ENCODE peak calls at places on chromosomes 12 and 14, in four cellular contexts. J is lung, Y is fibroblast of mammary gland, P is pancreas. L is an unnamed sample.

GRCh38 chr14:57326253-57326652 is 57.5 kb downstream of the AP5M1 start:
- DNase-seq in J (no peak), Y (no peak), P (no peak), L (no peak)

GRCh38 chr14:30656190-30656632 is 34.1 kb downstream of the SCFD1 start:
- DNase-seq in J (no peak), Y (peak), P (no peak), L (peak)

GRCh38 chr12:8491848-8492530 is 21.3 kb upstream of the CLEC4D start:
- DNase-seq in J (no peak), Y (no peak), P (no peak), L (no peak)

GRCh38 chr12:42696424-42697149 is 107.0 kb upstream of the PRICKLE1 start:
- DNase-seq in J (peak), Y (peak), P (peak), L (no peak)

GRCh38 chr12:90801776-90802175 is 153.2 kb downstream of the CCER1 start:
- DNase-seq in J (no peak), Y (peak), P (no peak), L (no peak)

GRCh38 chr12:53036802-53037201 is 13.1 kb upstream of the TNS2 start:
- DNase-seq in J (no peak), Y (no peak), P (no peak), L (no peak)

GRCh38 chr14:98564541-98564940 is 707.5 kb downstream of the BCL11B start:
- DNase-seq in J (no peak), Y (no peak), P (no peak), L (no peak)

GRCh38 chr14:95156765-95157194 is 549 bp downstream of the DICER1 start:
- DNase-seq in J (peak), Y (peak), P (peak), L (no peak)

GRCh38 chr12:62785941-62786559 is 148.9 kb downstream of the PPM1H start:
- DNase-seq in J (peak), Y (peak), P (no peak), L (no peak)

GRCh38 chr12:41264281-41264680 is 76.2 kb downstream of the PDZRN4 start:
- DNase-seq in J (no peak), Y (peak), P (no peak), L (peak)

GRCh38 chr12:56601503-56601902 is 28.6 kb downstream of the BAZ2A start:
- DNase-seq in J (no peak), Y (no peak), P (no peak), L (no peak)

GRCh38 chr12:25852792-25853191 is 105.7 kb upstream of the RASSF8 start:
- DNase-seq in J (no peak), Y (peak), P (no peak), L (no peak)

DNA sequence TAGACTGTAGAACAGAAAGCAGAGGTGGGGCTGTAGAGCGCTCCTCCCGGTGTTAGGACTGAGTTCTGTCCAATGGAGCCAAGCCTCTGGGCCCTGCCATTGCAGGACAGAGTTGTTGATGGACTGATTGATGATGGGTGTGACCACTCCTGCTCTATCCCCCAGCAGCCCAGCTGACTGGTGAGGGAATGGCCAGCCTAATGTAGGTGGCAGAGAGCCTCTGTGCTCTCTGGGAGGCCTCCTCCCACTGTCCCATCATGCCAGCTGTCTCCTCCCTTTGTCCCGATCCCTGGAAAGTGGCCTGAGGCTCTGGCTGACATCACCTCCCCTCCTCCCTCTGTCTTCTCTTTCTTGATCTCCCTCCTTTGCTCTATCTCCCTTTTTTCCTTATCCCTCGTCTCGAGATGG is 804 bp downstream of the EFS start:
- DNase-seq in J (no peak), Y (no peak), P (no peak), L (no peak)
- H3K4me3 ChIP-seq in J (peak), Y (peak), P (no peak), L (no peak)

DNA sequence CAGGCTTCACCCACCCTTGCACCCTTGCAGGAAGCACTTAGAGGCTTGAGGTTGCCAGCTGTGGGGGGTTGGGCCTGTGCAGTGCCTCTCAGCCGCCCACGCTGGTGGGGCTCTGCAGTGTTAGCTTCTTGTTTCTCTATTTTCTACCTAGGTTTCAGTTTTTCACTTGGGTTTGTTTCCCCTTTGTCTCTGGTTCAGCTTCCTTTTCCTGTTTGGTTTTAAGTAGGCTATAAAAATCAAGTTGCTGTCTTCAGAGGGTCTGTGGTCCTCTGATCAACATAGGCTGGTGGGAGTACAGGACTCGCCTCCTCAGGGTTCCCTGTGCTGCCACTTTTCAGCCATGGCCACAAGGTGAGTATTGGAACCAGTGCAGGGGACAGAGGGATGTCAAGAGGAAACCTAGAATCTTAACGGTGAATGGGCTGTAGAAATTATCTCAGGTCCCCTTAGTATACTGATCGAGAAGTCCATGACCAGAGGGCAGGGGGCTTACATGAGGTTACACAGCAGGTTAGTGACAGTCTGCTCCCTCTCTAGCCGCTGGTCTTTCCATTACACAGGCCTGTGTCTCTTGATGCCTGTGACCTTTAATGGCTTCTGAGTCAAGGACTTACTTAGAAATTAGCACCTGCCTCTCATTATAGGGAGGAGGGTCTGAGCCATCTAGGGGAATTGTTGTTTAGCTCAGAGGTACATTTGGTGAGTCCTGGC is at the start of gene EVL:
- DNase-seq in J (no peak), Y (no peak), P (no peak), L (peak)
- H3K4me3 ChIP-seq in J (no peak), Y (no peak), P (no peak), L (peak)

DNA sequence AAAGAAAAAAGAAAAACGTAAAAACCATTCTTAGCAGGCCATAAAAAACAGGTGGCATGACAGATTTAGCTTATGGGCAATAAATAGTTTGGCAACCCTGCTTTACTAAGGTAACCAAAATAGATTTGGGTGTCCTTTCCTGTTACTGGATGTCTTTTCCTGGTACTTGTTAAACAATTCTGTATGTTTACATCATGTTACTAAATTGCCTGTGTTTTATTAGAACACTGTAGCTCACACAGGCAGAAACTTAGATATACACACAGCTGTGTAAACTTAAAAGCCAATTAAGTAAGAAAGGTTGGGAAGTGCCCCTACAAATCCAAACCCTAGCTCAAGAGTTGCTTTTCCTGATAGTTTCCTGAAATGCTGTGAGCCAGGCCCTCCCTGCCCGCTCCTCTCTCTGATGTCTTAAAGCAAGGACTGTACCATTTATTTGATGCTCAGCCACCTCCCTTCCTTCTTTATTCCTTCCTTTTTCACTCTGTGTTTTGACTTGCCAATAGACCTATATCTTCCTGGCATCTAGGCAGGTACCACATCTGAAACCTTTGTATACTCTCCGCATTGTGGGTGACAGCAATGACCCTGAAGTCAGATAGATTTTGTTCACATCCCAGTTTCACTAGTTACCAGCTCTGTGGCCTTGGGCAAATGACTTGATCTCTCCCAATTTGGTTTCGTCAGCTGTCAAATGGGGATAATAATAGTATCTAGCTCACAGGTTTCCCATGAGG is 3.7 kb upstream of the CAMKK2 start:
- DNase-seq in J (no peak), Y (no peak), P (no peak), L (no peak)
- H3K4me3 ChIP-seq in J (no peak), Y (no peak), P (no peak), L (no peak)

GRCh38 chr14:93566065-93566693 is 135.4 kb downstream of the UNC79 start:
- DNase-seq in J (no peak), Y (no peak), P (no peak), L (no peak)

GRCh38 chr14:93564918-93565317 is 134.2 kb downstream of the UNC79 start:
- DNase-seq in J (no peak), Y (no peak), P (no peak), L (no peak)
- H3K4me3 ChIP-seq in J (no peak), Y (no peak), P (no peak), L (no peak)

DNA sequence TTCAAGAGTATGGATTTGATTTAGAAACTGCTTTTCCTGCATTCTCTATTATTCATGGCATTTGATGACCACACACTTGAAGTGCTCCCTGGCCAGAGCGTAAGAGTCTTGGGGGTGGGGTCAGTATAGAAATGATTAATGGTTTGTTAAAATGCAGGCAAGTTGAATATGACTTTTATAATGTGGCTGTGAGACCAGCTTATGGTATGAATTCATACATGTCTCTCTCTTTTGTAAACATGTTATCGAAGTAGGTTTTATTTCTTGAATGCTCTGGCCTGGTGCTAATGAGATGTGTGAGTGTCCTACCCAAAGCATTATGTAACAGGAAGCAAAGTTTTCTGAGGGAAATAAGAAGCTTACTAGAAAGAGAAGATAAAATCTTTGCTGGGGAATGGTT is 289.6 kb downstream of the RAD51B start:
- DNase-seq in J (no peak), Y (peak), P (no peak), L (no peak)
- H3K4me3 ChIP-seq in J (no peak), Y (no peak), P (no peak), L (no peak)

DNA sequence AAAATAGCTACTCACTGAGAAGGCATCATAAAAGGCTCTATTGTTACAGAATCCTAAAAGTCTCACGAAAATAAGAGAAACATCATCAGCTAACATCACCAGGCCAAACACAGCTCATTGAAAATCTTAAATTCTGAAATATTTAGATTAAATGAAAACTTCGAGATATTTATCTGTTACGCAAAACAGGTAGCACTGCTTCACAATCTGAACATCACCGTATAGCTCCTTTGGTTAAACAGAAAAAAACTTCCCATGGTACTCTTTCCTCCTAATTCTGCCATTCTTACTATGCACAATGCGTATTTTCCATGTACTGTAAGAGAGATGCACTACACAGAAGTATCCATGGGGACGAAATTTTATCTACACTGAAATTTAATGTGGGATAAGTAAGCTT is 2.1 kb downstream of the SGPP1 start:
- DNase-seq in J (no peak), Y (no peak), P (no peak), L (no peak)
- H3K4me3 ChIP-seq in J (no peak), Y (peak), P (no peak), L (no peak)

GRCh38 chr14:75977544-75977943 is 4.3 kb downstream of the TGFB3 start:
- DNase-seq in J (no peak), Y (peak), P (no peak), L (no peak)

GRCh38 chr14:75979641-75980422 is 2.0 kb downstream of the TGFB3 start:
- DNase-seq in J (no peak), Y (peak), P (peak), L (no peak)

GRCh38 chr14:75980856-75981255 is 939 bp downstream of the TGFB3 start:
- DNase-seq in J (no peak), Y (peak), P (peak), L (no peak)

GRCh38 chr14:75978249-75978731 is 3.5 kb downstream of the TGFB3 start:
- DNase-seq in J (no peak), Y (no peak), P (peak), L (peak)

GRCh38 chr14:75979071-75979571 is 2.7 kb downstream of the TGFB3 start:
- DNase-seq in J (no peak), Y (peak), P (peak), L (no peak)
- H3K4me3 ChIP-seq in J (peak), Y (peak), P (no peak), L (peak)

L was measured in Jurkat, Clone E6-1.